ENCODE peak calls at places on chromosomes 16 and 17, in nine cellular contexts. F is iris pigment epithelial cell, I is occipital lobe, D is nucleus accumbens, U is T-cell, K is NCI-H345, X is neural crest cell, Z is activated T-helper 1 cell treated with Interleukin-2 at 50 U/mL for 16 hours, B is NCI-H460. G is an unnamed sample.
A peak's percentile ranks its signal among the peaks of the same experiment; 100 is the strongest.

GRCh38 chr16:75108792-75109731 is 7.5 kb downstream of the LDHD start:
- DNase-seq in F (peak; percentile 94), I (peak; percentile 78), D (no peak), U (peak; percentile 61), K (peak; percentile 26), X (no peak), Z (peak; percentile 59), B (peak; percentile 60), G (peak; percentile 14)

GRCh38 chr17:38461683-38462082 is 33.4 kb downstream of the ARHGAP23 start:
- DNase-seq in F (no peak), I (no peak), D (no peak), U (no peak), K (no peak), X (no peak), Z (no peak), B (no peak), G (no peak)

GRCh38 chr17:3903881-3904286 is 11.0 kb upstream of the CAMKK1 start:
- DNase-seq in F (no peak), I (no peak), D (no peak), U (no peak), K (no peak), X (no peak), Z (no peak), B (no peak), G (no peak)

GRCh38 chr17:7078711-7079110 is 1.3 kb downstream of the CLEC10A start:
- DNase-seq in F (no peak), I (no peak), D (no peak), U (no peak), K (no peak), X (no peak), Z (no peak), B (no peak), G (no peak)

GRCh38 chr16:85396879-85397871 is 215.9 kb upstream of the GSE1 start:
- DNase-seq in F (no peak), I (no peak), D (no peak), U (no peak), K (peak; percentile 85), X (no peak), Z (no peak), B (no peak), G (no peak)

GRCh38 chr16:72829846-72830620 is 217.9 kb downstream of the ZFHX3 start:
- DNase-seq in F (peak; percentile 31), I (no peak), D (no peak), U (no peak), K (no peak), X (no peak), Z (no peak), B (no peak), G (no peak)

GRCh38 chr17:29073045-29073444 is 30.1 kb downstream of the PIPOX start:
- DNase-seq in F (no peak), I (no peak), D (no peak), U (no peak), K (no peak), X (no peak), Z (no peak), B (no peak), G (no peak)

GRCh38 chr17:42017866-42018200 is 594 bp upstream of the DNAJC7 start:
- DNase-seq in F (no peak), I (no peak), D (no peak), U (no peak), K (no peak), X (no peak), Z (no peak), B (no peak), G (no peak)

GRCh38 chr16:86391987-86392386 is 118.3 kb upstream of the FOXF1 start:
- DNase-seq in F (peak; percentile 89), I (no peak), D (no peak), U (no peak), K (no peak), X (no peak), Z (no peak), B (peak; percentile 89), G (no peak)

G was measured in stimulated activated naive CD4-positive, alpha-beta T cell.